ENCODE peak calls at places on chromosomes 2 and 18, in four cellular contexts. W is effector memory CD4-positive, alpha-beta T cell; Z is pancreas; F is neural progenitor cell. D is an unnamed sample.

GRCh38 chr18:70195852-70196434 is 9.5 kb downstream of the RTTN start:
- DNase-seq in Z (no peak), W (no peak), F (peak; percentile 47), D (no peak)

GRCh38 chr2:86064006-86064405 is 41.7 kb downstream of the POLR1A start:
- DNase-seq in W (no peak), Z (no peak), F (no peak), D (no peak)

GRCh38 chr18:9475643-9476580 is 599 bp downstream of the RALBP1 start:
- DNase-seq in W (no peak), Z (no peak), F (no peak), D (peak; percentile 55)

GRCh38 chr2:220334871-220335590 is 707.6 kb downstream of the SLC4A3 start:
- DNase-seq in F (no peak), Z (no peak), W (no peak), D (no peak)

GRCh38 chr2:41032715-41033114 is 580.8 kb upstream of the SLC8A1 start:
- DNase-seq in W (no peak), F (no peak), Z (no peak), D (no peak)

GRCh38 chr2:205685314-205686230 is 3.3 kb downstream of the NRP2 start:
- DNase-seq in W (no peak), F (peak; percentile 84), Z (no peak), D (no peak)

GRCh38 chr2:11764359-11764758 is 17.9 kb downstream of the LPIN1 start:
- DNase-seq in F (no peak), W (no peak), Z (peak; percentile 58), D (no peak)

GRCh38 chr2:85779641-85780315 is 26.0 kb downstream of the ATOH8 start:
- DNase-seq in W (no peak), F (no peak), Z (peak; percentile 59), D (no peak)

GRCh38 chr2:63048367-63049171 is 2.1 kb upstream of the OTX1 start:
- DNase-seq in W (no peak), F (peak; percentile 82), Z (no peak), D (no peak)

GRCh38 chr2:232522014-232522854 is 2.0 kb downstream of the PRSS56 start:
- DNase-seq in Z (no peak), F (peak; percentile 77), W (peak; percentile 21), D (peak; percentile 58)

GRCh38 chr2:69505710-69506109 is 68.5 kb upstream of the NFU1 start:
- DNase-seq in Z (no peak), W (no peak), F (no peak), D (no peak)

GRCh38 chr2:43274721-43275120 is 48.3 kb upstream of the ZFP36L2 start:
- DNase-seq in Z (no peak), W (no peak), F (no peak), D (no peak)

GRCh38 chr2:110741491-110741980 is 9.2 kb downstream of the ACOXL start:
- DNase-seq in Z (no peak), F (peak; percentile 23), W (no peak), D (no peak)

GRCh38 chr2:60661073-60661738 is 94.9 kb upstream of the PAPOLG start:
- DNase-seq in Z (no peak), W (no peak), F (no peak), D (no peak)

GRCh38 chr2:212548459-212548815 is 9.8 kb upstream of the ERBB4 start:
- DNase-seq in Z (peak; percentile 21), F (peak; percentile 50), W (no peak), D (no peak)

GRCh38 chr2:209423562-209424541 is at the start of gene MAP2:
- DNase-seq in W (peak; percentile 2), F (peak; percentile 96), Z (peak; percentile 85), D (no peak)

GRCh38 chr2:55268288-55268906 is 634 bp downstream of the MTIF2 start:
- DNase-seq in Z (no peak), W (no peak), F (peak; percentile 12), D (no peak)

GRCh38 chr2:236773206-236773605 is 203.6 kb downstream of the ACKR3 start:
- DNase-seq in W (no peak), F (no peak), Z (no peak), D (no peak)

GRCh38 chr2:14520385-14520945 is 112.1 kb upstream of the LRATD1 start:
- DNase-seq in W (no peak), F (no peak), Z (no peak), D (no peak)

GRCh38 chr18:13619505-13620205 is 106.7 kb downstream of the FAM210A start:
- DNase-seq in F (no peak), Z (no peak), W (no peak), D (no peak)

GRCh38 chr2:190344275-190344827 is 962 bp downstream of the INPP1 start:
- DNase-seq in W (no peak), Z (peak; percentile 42), F (no peak), D (no peak)

GRCh38 chr18:13287372-13287771 is 68.8 kb downstream of the LDLRAD4 start:
- DNase-seq in Z (no peak), W (no peak), F (no peak), D (no peak)

GRCh38 chr2:100062315-100062714 is 80.1 kb downstream of the AFF3 start:
- DNase-seq in Z (no peak), F (no peak), W (no peak), D (no peak)

GRCh38 chr2:64750001-64750816 is 96.5 kb upstream of the SERTAD2 start:
- DNase-seq in W (peak; percentile 20), Z (peak; percentile 55), F (peak; percentile 52), D (no peak)

GRCh38 chr2:172340394-172340793 is 87.0 kb upstream of the ITGA6 start:
- DNase-seq in Z (no peak), F (no peak), W (no peak), D (no peak)

GRCh38 chr2:238243496-238244076 is 3.7 kb upstream of the HES6 start:
- DNase-seq in F (no peak), W (no peak), Z (no peak), D (no peak)

GRCh38 chr2:2689313-2689712 is 358.2 kb upstream of the MYT1L start:
- DNase-seq in Z (no peak), W (no peak), F (peak; percentile 22), D (no peak)

GRCh38 chr18:47981320-47981719 is 50.9 kb upstream of the SMAD2 start:
- DNase-seq in Z (no peak), W (no peak), F (peak; percentile 20), D (no peak)

GRCh38 chr2:128280901-128281321 is 37.8 kb downstream of the HS6ST1 start:
- DNase-seq in W (no peak), Z (no peak), F (no peak), D (no peak)

GRCh38 chr2:128282976-128283810 is 35.5 kb downstream of the HS6ST1 start:
- DNase-seq in W (no peak), Z (no peak), F (no peak), D (no peak)

GRCh38 chr2:128282246-128282975 is 36.3 kb downstream of the HS6ST1 start:
- DNase-seq in Z (no peak), W (no peak), F (no peak), D (no peak)

GRCh38 chr2:128279786-128280701 is 38.6 kb downstream of the HS6ST1 start:
- DNase-seq in W (no peak), F (no peak), Z (peak; percentile 1), D (no peak)

DNA sequence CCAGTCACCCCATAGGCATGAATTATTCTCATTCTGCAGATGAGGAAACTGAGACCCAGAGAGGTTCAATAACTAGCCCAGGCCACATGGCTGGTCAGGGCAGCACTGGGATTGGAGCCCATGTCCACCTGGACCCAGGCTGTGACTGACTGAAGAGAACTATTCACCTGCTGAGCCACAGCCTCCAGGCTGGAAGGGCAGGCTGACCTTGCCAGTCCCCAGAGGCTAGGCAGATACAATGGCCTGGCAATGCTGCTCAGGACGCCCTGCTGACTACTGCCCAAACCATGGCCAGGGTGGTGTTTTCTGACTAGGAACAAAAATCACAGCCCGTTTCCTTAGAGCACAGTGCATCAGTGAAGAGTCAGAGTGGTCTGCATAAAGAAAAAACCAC is 36.8 kb downstream of the HS6ST1 start:
- DNase-seq in F (no peak), Z (no peak), W (no peak), D (no peak)
- H3K4me1 ChIP-seq in F (no peaks in the 10 kb centered on the region), Z (no peaks in the 10 kb centered on the region), W (no peaks in the 10 kb centered on the region), D (peaks cover 18% of the 10 kb centered on the region)

GRCh38 chr2:27081984-27082772 is 3.8 kb downstream of the EMILIN1 start:
- DNase-seq in W (no peak), Z (no peak), F (no peak), D (no peak)

GRCh38 chr2:27078267-27079194 is at the start of gene EMILIN1:
- DNase-seq in F (peak; percentile 39), Z (no peak), W (no peak), D (no peak)

GRCh38 chr2:27079233-27080139 is 1.1 kb downstream of the EMILIN1 start:
- DNase-seq in F (no peak), Z (no peak), W (no peak), D (no peak)

GRCh38 chr2:27080140-27080469 is 1.7 kb downstream of the EMILIN1 start:
- DNase-seq in F (no peak), Z (no peak), W (no peak), D (no peak)

GRCh38 chr2:27080603-27080938 is 2.2 kb downstream of the EMILIN1 start:
- DNase-seq in F (no peak), Z (no peak), W (no peak), D (no peak)
- H3K4me1 ChIP-seq in F (peaks cover 19% of the 10 kb centered on the region), Z (no peaks in the 10 kb centered on the region), W (peaks cover 18% of the 10 kb centered on the region), D (peaks cover 32% of the 10 kb centered on the region)

GRCh38 chr2:127637725-127638252 is 8.2 kb upstream of the GPR17 start:
- DNase-seq in F (peak; percentile 28), Z (no peak), W (no peak), D (no peak)

GRCh38 chr2:127635380-127636237 is 10.3 kb upstream of the GPR17 start:
- DNase-seq in W (no peak), Z (no peak), F (no peak), D (no peak)

GRCh38 chr2:127637236-127637630 is 8.7 kb upstream of the GPR17 start:
- DNase-seq in F (no peak), Z (no peak), W (no peak), D (no peak)

GRCh38 chr2:127634626-127635379 is 11.2 kb upstream of the GPR17 start:
- DNase-seq in F (no peak), W (no peak), Z (no peak), D (no peak)

GRCh38 chr2:127636248-127637235 is 9.4 kb upstream of the GPR17 start:
- DNase-seq in W (no peak), F (no peak), Z (no peak), D (peak; percentile 13)
- H3K4me1 ChIP-seq in W (peaks cover 73% of the 10 kb centered on the region), F (peaks cover 5% of the 10 kb centered on the region), Z (no peaks in the 10 kb centered on the region), D (peaks cover 94% of the 10 kb centered on the region)

GRCh38 chr2:227510620-227510958 is 38.6 kb downstream of the AGFG1 start:
- DNase-seq in Z (no peak), F (no peak), W (no peak), D (no peak)

GRCh38 chr2:227509824-227510619 is 38.1 kb downstream of the AGFG1 start:
- DNase-seq in Z (no peak), W (no peak), F (no peak), D (no peak)

GRCh38 chr2:227513113-227513512 is 41.2 kb downstream of the AGFG1 start:
- DNase-seq in Z (no peak), W (no peak), F (no peak), D (no peak)

GRCh38 chr2:227511239-227511930 is 39.4 kb downstream of the AGFG1 start:
- DNase-seq in F (no peak), W (no peak), Z (no peak), D (no peak)

DNA sequence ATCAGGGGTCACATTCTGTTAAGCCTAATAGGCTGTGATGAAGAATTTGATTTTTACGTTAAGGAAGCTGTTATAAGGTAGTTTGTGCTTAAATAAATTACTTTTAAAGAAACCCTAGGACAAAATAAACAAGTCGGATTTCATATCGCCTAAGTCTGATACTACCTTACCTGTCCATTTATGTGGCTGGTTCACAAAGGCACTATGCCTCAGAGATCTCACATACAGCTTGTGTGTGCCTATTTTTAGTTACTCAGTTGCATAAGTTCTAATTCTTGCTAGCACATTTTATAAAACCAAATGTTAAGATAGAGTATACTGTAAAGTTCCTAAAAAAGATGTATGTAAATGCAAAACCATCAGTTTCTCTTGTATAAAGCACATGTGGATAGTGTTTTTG is 40.0 kb downstream of the AGFG1 start:
- DNase-seq in Z (no peak), F (no peak), W (no peak), D (no peak)
- H3K4me1 ChIP-seq in Z (peaks cover 23% of the 10 kb centered on the region), F (peaks cover 34% of the 10 kb centered on the region), W (peaks cover 6% of the 10 kb centered on the region), D (peaks cover 46% of the 10 kb centered on the region)